ENCODE peak calls at places on chromosomes 3 and 15, in six cellular contexts. G is psoas muscle, M is uterus, I is adrenal gland, R is HepG2, A is kidney. U is an unnamed sample. For H3K4me1, the result is how much of the 10 kb centered on the place peaks cover.

GRCh38 chr3:152396867-152397266 is 128.1 kb downstream of the MBNL1 start:
- DNase-seq in G (no peak), M (no peak), I (no peak), R (no peak), A (no peak), U (no peak)

GRCh38 chr3:171333784-171334464 is 126.3 kb downstream of the TNIK start:
- DNase-seq in G (no peak), M (no peak), I (no peak), R (no peak), A (no peak), U (no peak)

GRCh38 chr15:75823860-75824613 is 19.2 kb upstream of the UBE2Q2 start:
- DNase-seq in G (no peak), M (no peak), I (no peak), R (peak), A (no peak), U (no peak)

GRCh38 chr3:95387242-95388021 is 1324.6 kb downstream of the NSUN3 start:
- DNase-seq in G (no peak), M (no peak), I (no peak), R (no peak), A (no peak), U (no peak)

GRCh38 chr3:194344012-194344411 is 7.1 kb downstream of the CPN2 start:
- DNase-seq in G (peak), M (peak), I (peak), R (peak), A (peak), U (peak)

GRCh38 chr3:59386165-59386564 is 336.3 kb upstream of the CFAP20DC start:
- DNase-seq in G (no peak), M (no peak), I (no peak), R (no peak), A (no peak), U (no peak)

GRCh38 chr15:87827126-87827525 is 429.4 kb downstream of the NTRK3 start:
- DNase-seq in G (no peak), M (no peak), I (no peak), R (no peak), A (no peak), U (no peak)

GRCh38 chr15:36501063-36501678 is 78.3 kb upstream of the CDIN1 start:
- DNase-seq in G (no peak), M (peak), I (peak), R (peak), A (no peak), U (no peak)

GRCh38 chr15:85407421-85408269 is 27.2 kb downstream of the AKAP13 start:
- DNase-seq in G (no peak), M (no peak), I (peak), R (peak), A (no peak), U (no peak)

GRCh38 chr15:71545223-71545760 is 265.1 kb upstream of the NR2E3 start:
- DNase-seq in G (no peak), M (no peak), I (no peak), R (no peak), A (no peak), U (no peak)

GRCh38 chr15:88394553-88395159 is 72.5 kb downstream of the MRPL46 start:
- DNase-seq in G (no peak), M (no peak), I (peak), R (no peak), A (no peak), U (no peak)

GRCh38 chr3:56855856-56856538 is 54.2 kb upstream of the ARHGEF3 start:
- DNase-seq in G (peak), M (peak), I (peak), R (peak), A (no peak), U (peak)

GRCh38 chr3:142270407-142270806 is 45.0 kb upstream of the GK5 start:
- DNase-seq in G (no peak), M (no peak), I (no peak), R (no peak), A (no peak), U (no peak)

GRCh38 chr15:61974759-61975158 is 85.5 kb downstream of the VPS13C start:
- DNase-seq in G (no peak), M (no peak), I (no peak), R (no peak), A (no peak), U (no peak)

GRCh38 chr15:78392430-78392829 is 45.6 kb upstream of the IREB2 start:
- DNase-seq in G (no peak), M (no peak), I (no peak), R (no peak), A (no peak), U (no peak)

GRCh38 chr3:179016979-179017670 is 54.5 kb downstream of the ZMAT3 start:
- DNase-seq in G (no peak), M (no peak), I (no peak), R (no peak), A (no peak), U (no peak)

GRCh38 chr15:66454143-66454542 is 43.4 kb downstream of the SNAPC5 start:
- DNase-seq in G (no peak), M (no peak), I (no peak), R (peak), A (no peak), U (no peak)

GRCh38 chr3:33419948-33420347 is 20.3 kb downstream of the UBP1 start:
- DNase-seq in G (no peak), M (no peak), I (no peak), R (no peak), A (no peak), U (no peak)

GRCh38 chr15:86432861-86433260 is 353.2 kb downstream of the AGBL1 start:
- DNase-seq in G (no peak), M (no peak), I (no peak), R (no peak), A (no peak), U (peak)

GRCh38 chr15:69045810-69046209 is 31.3 kb downstream of the NOX5 start:
- DNase-seq in G (no peak), M (no peak), I (no peak), R (peak), A (no peak), U (no peak)

GRCh38 chr3:126959921-126960603 is 22.9 kb upstream of the PLXNA1 start:
- DNase-seq in G (no peak), M (no peak), I (no peak), R (peak), A (no peak), U (no peak)

GRCh38 chr3:53194218-53195065 is 33.4 kb downstream of the PRKCD start:
- DNase-seq in G (peak), M (peak), I (peak), R (no peak), A (peak), U (peak)

GRCh38 chr3:141737108-141737507 is 990 bp upstream of the RNF7 start:
- DNase-seq in G (no peak), M (no peak), I (no peak), R (no peak), A (no peak), U (no peak)

GRCh38 chr3:21377366-21377765 is 373.6 kb downstream of the ZNF385D start:
- DNase-seq in G (no peak), M (no peak), I (no peak), R (no peak), A (no peak), U (no peak)

GRCh38 chr3:112446343-112446742 is 52.9 kb downstream of the BTLA start:
- DNase-seq in G (no peak), M (no peak), I (no peak), R (no peak), A (no peak), U (no peak)

GRCh38 chr15:69035205-69035917 is 20.9 kb downstream of the NOX5 start:
- DNase-seq in G (no peak), M (no peak), I (no peak), R (peak), A (peak), U (peak)

GRCh38 chr3:137764563-137765309 is 621 bp downstream of the SOX14 start:
- DNase-seq in G (no peak), M (no peak), I (no peak), R (no peak), A (peak), U (no peak)

GRCh38 chr3:137766069-137766960 is 2.2 kb downstream of the SOX14 start:
- DNase-seq in G (no peak), M (no peak), I (no peak), R (no peak), A (no peak), U (no peak)

GRCh38 chr3:137764001-137764433 is at the start of gene SOX14:
- DNase-seq in G (no peak), M (no peak), I (no peak), R (peak), A (peak), U (no peak)

GRCh38 chr3:137763594-137763938 is 549 bp upstream of the SOX14 start:
- DNase-seq in G (no peak), M (no peak), I (no peak), R (no peak), A (no peak), U (no peak)

GRCh38 chr3:137765310-137766033 is 1.4 kb downstream of the SOX14 start:
- DNase-seq in G (no peak), M (no peak), I (no peak), R (no peak), A (peak), U (no peak)
- H3K4me1 ChIP-seq in G (under half), M (under half), I (under half), R (under half), A (under half), U (under half)

DNA sequence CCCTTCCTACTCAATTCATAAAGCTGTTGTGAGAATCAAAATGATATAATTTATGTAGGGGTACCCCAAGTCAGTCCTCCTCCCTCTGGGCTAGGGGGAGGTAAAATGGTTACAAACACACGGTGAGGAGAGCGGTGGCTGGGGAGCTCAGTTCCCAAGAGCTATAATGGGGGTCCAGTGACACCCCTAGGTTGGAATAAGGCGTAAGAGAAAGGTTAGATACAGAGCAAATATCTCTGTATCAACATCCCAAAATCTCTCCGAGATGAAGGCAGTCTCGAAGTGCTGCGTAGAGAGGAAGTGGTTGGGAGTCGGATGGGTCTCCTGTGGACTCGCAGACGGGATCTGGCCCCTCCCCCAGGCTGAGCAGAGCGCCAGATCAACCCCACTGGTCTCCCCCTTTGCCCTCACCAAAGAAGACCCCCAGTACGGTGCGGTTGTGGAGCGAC is 1.8 kb downstream of the DUOX2 start:
- DNase-seq in G (no peak), M (no peak), I (no peak), R (no peak), A (no peak), U (no peak)
- H3K4me3 ChIP-seq in G (peak), M (no peak), I (no peak), R (no peak), A (no peak), U (no peak)

DNA sequence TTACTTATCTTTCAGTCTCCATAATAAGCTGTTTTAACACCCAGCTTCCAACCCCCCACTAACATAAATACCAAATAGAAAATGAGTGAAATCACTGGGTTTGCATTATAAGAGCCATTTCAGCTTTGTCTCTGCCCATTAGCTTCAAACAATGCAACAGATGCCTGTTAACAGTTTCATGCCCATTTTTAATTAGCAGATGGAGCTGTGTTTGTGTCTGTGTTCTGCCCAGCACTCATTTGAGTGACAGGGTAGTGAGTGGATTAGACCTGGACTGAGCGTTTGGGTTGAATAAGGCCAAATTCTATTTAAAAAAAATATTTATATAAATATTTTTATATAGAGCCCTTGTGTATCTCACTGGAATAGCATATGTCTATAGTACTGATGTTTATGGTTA is 7.4 kb downstream of the RAB8B start:
- DNase-seq in G (no peak), M (no peak), I (no peak), R (no peak), A (no peak), U (no peak)
- H3K4me1 ChIP-seq in G (under half), M (under half), I (under half), R (under half), A (under half), U (under half)

DNA sequence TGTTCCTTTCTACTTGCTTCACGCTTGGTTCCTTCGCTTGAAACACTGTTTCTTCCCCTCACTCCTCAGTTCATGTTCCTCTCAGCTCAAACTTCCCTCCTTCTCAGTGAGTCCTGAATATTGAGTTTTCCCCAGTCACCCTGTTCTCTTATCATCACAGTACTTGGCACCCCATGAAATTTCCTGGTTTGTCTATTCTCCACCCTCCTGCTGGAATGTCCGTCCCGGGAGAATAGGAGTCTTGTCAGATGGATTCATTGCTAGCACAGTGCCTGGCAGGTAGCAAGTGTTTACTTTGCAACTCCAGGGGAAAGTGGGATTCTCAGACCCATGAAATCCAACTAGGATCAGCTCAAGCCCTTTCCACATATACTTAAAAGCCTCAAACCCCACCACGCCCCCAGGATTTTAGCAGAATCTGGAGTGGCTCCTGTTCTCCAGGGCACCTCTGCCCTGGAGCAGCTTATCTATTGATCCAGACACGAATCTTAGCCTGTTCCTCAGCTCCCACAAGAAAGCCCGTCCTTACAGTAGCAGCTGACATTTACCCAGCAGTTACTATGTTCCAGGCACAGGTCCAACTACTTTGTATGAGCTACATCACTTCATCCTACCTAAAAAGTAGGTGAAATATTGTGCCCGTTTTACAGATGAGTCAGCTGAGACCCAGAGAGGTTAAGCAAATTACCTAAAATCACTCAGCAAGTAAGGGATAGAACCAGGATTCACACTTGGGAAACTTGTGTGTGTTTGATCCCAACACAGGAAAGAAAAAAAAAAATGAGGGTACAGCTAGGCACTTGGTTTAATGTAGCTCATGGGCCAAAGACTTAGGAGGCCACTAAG is 36.8 kb upstream of the MAP3K13 start:
- DNase-seq in G (no peak), M (no peak), I (no peak), R (no peak), A (no peak), U (no peak)
- H3K4me3 ChIP-seq in G (no peak), M (no peak), I (no peak), R (no peak), A (no peak), U (no peak)

DNA sequence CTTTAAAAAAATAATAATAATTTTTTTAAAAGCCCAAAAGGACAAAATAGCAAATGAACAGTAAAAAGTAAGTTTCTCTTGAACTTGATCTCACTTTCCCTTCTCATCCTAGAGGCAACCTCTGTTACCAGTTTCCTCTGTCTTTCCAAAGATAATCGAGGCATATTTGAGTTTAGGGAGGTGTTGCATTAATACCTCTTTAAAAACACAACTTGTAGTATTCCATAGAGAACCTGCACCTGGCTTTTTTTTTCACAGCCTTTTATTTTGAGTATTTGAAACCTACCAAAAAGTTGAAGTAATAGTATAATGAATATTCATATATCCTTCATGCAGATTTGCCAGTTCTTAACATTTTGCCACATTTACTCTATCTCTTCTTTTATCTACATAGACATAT is 9.1 kb downstream of the CSK start:
- DNase-seq in G (no peak), M (no peak), I (no peak), R (no peak), A (no peak), U (no peak)
- H3K4me1 ChIP-seq in G (half or more), M (under half), I (under half), R (under half), A (half or more), U (under half)

GRCh38 chr3:196639517-196640500 is at the start of gene NRROS:
- DNase-seq in G (peak), M (peak), I (peak), R (no peak), A (peak), U (peak)

GRCh38 chr3:196640501-196640968 is 1.0 kb downstream of the NRROS start:
- DNase-seq in G (no peak), M (no peak), I (no peak), R (no peak), A (peak), U (no peak)

GRCh38 chr3:196643201-196643749 is 3.8 kb downstream of the NRROS start:
- DNase-seq in G (no peak), M (no peak), I (peak), R (no peak), A (peak), U (no peak)

GRCh38 chr3:196643761-196644160 is 4.3 kb downstream of the NRROS start:
- DNase-seq in G (no peak), M (no peak), I (no peak), R (no peak), A (peak), U (no peak)

GRCh38 chr3:196641278-196642058 is 2.0 kb downstream of the NRROS start:
- DNase-seq in G (no peak), M (no peak), I (no peak), R (no peak), A (peak), U (no peak)
- H3K4me3 ChIP-seq in G (peak), M (no peak), I (no peak), R (no peak), A (no peak), U (peak)

DNA sequence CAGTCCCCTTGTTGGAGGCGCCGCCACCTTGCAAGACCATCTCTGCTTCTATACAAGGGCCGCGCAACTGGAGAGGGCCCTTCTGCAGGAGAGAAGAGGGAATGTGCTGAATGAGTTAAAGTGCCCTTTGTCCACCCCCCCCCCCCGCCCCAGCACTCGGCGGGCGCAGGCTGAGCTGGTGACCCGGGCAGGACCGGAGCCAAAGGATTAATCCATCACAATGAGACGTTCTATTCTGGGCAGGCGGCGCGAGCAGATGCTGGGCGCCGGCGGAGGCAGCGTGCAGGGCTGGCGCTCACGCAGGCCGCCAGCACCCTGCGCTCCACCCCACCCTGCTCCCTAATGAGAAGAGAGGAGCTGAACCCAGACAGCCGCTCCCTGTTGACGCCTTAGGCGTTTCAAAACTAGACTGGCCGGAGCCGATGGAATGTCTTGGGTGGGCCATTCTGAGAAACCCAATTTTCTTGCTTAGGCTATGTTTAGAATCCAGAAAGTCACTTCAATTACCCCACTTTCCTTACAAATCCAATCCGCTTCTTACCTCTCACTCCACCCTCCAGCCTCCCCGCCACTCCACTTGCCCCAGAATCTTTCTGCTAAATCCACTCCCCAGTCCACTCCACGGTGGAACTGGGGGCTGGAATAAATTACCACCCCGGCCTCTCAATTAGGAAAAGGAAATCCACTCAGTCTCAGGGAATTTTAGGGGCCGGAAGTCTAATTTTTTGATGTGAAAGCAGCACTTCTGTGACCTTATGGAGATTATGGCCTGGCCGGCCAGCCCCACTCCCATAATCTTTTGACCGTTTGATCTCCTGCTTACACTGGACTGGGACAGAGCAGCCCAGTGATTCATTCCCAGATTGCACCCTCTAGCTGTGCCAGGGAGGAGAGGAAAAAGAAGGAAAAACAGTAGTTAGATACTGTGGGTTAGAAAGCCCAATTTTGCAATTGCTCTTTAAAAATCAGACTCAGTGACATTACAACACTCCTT is 32.7 kb downstream of the GJD2 start:
- DNase-seq in G (peak), M (peak), I (peak), R (peak), A (peak), U (peak)
- H3K4me1 ChIP-seq in G (half or more), M (under half), I (under half), R (under half), A (under half), U (under half)

GRCh38 chr3:49371946-49372345 is 13.8 kb upstream of the GPX1 start:
- DNase-seq in G (no peak), M (no peak), I (no peak), R (no peak), A (no peak), U (no peak)

GRCh38 chr3:49378249-49378899 is 20.2 kb upstream of the GPX1 start:
- DNase-seq in G (peak), M (peak), I (no peak), R (peak), A (peak), U (peak)

GRCh38 chr3:49383387-49383786 is 25.2 kb upstream of the GPX1 start:
- DNase-seq in G (no peak), M (no peak), I (no peak), R (no peak), A (no peak), U (no peak)

GRCh38 chr3:49373563-49373962 is 15.4 kb upstream of the GPX1 start:
- DNase-seq in G (no peak), M (no peak), I (no peak), R (no peak), A (no peak), U (no peak)

GRCh38 chr3:49377483-49377882 is 19.3 kb upstream of the GPX1 start:
- DNase-seq in G (no peak), M (no peak), I (no peak), R (no peak), A (peak), U (peak)
- H3K4me3 ChIP-seq in G (no peak), M (no peak), I (no peak), R (no peak), A (no peak), U (no peak)